ENCODE peak calls at places on chromosomes 4 and X, in eight cellular contexts. J is testis, C is HCT116, K is right lobe of liver, Z is A549, A is H1, F is body of pancreas, U is uterus. S is an unnamed sample.

GRCh38 chrX:43627147-43627546 is 29.0 kb upstream of the MAOA start:
- DNase-seq in J (no peak), C (no peak), K (no peak), Z (no peak), A (no peak), F (no peak), U (no peak), S (peak)

GRCh38 chrX:88991583-88992132 is 244.6 kb downstream of the CPXCR1 start:
- DNase-seq in J (no peak), C (no peak), K (no peak), Z (no peak), A (no peak), F (no peak), U (no peak), S (no peak)

GRCh38 chrX:25344191-25344936 is 328.6 kb upstream of the ARX start:
- DNase-seq in J (no peak), C (no peak), K (no peak), Z (no peak), A (no peak), F (no peak), U (no peak), S (no peak)

GRCh38 chr4:113073614-113074013 is 24.2 kb downstream of the ANK2 start:
- DNase-seq in J (no peak), C (no peak), K (no peak), Z (no peak), A (no peak), F (no peak), U (no peak), S (no peak)

GRCh38 chr4:73434311-73434710 is 1.7 kb upstream of the AFP start:
- DNase-seq in J (no peak), C (peak), K (no peak), Z (peak), A (no peak), F (no peak), U (no peak), S (peak)

GRCh38 chr4:8281519-8282133 is 12.1 kb downstream of the HTRA3 start:
- DNase-seq in J (peak), C (no peak), K (no peak), Z (no peak), A (no peak), F (peak), U (peak), S (no peak)

GRCh38 chr4:21888195-21888976 is 60.2 kb downstream of the KCNIP4 start:
- DNase-seq in J (no peak), C (no peak), K (no peak), Z (no peak), A (no peak), F (no peak), U (no peak), S (no peak)

GRCh38 chr4:110742148-110742547 is 119.3 kb upstream of the PITX2 start:
- DNase-seq in J (no peak), C (no peak), K (no peak), Z (no peak), A (no peak), F (no peak), U (no peak), S (no peak)

GRCh38 chrX:45505214-45505613 is 304.5 kb upstream of the DIPK2B start:
- DNase-seq in J (no peak), C (no peak), K (no peak), Z (no peak), A (no peak), F (no peak), U (no peak), S (no peak)

GRCh38 chr4:1239949-1240305 is 9.0 kb downstream of the CTBP1 start:
- DNase-seq in J (no peak), C (no peak), K (peak), Z (no peak), A (no peak), F (no peak), U (no peak), S (no peak)

GRCh38 chrX:107716816-107717700 is 58.5 kb downstream of the TSC22D3 start:
- DNase-seq in J (peak), C (peak), K (peak), Z (peak), A (no peak), F (peak), U (peak), S (peak)

GRCh38 chr4:7960790-7961655 is 21.4 kb upstream of the AFAP1 start:
- DNase-seq in J (peak), C (no peak), K (no peak), Z (no peak), A (no peak), F (peak), U (peak), S (no peak)

GRCh38 chr4:101763576-101763975 is 27.0 kb upstream of the BANK1 start:
- DNase-seq in J (no peak), C (no peak), K (no peak), Z (no peak), A (no peak), F (no peak), U (no peak), S (no peak)

GRCh38 chr4:185892165-185892564 is 80.2 kb upstream of the SORBS2 start:
- DNase-seq in J (no peak), C (no peak), K (no peak), Z (no peak), A (no peak), F (no peak), U (no peak), S (no peak)

GRCh38 chrX:70196961-70197805 is 19.9 kb downstream of the DGAT2L6 start:
- DNase-seq in J (peak), C (peak), K (peak), Z (peak), A (peak), F (peak), U (peak), S (peak)

GRCh38 chrX:25014366-25014838 is 1.4 kb downstream of the ARX start:
- DNase-seq in J (no peak), C (no peak), K (no peak), Z (no peak), A (no peak), F (no peak), U (no peak), S (no peak)

GRCh38 chr4:124144302-124144701 is 568.2 kb downstream of the ANKRD50 start:
- DNase-seq in J (peak), C (no peak), K (no peak), Z (no peak), A (no peak), F (no peak), U (peak), S (no peak)

GRCh38 chrX:136055651-136056221 is 70.5 kb downstream of the SLC9A6 start:
- DNase-seq in J (peak), C (no peak), K (no peak), Z (no peak), A (no peak), F (no peak), U (peak), S (no peak)

GRCh38 chr4:24857996-24858395 is 54.8 kb downstream of the CCDC149 start:
- DNase-seq in J (no peak), C (no peak), K (no peak), Z (no peak), A (no peak), F (no peak), U (peak), S (no peak)

GRCh38 chr4:5203309-5203708 is 152.0 kb downstream of the STK32B start:
- DNase-seq in J (no peak), C (no peak), K (no peak), Z (no peak), A (no peak), F (no peak), U (no peak), S (no peak)

GRCh38 chrX:66914082-66914481 is 275.2 kb upstream of the EDA2R start:
- DNase-seq in J (no peak), C (no peak), K (peak), Z (no peak), A (no peak), F (no peak), U (peak), S (peak)

GRCh38 chr4:122341906-122342305 is 36.9 kb upstream of the ADAD1 start:
- DNase-seq in J (no peak), C (no peak), K (no peak), Z (peak), A (no peak), F (no peak), U (no peak), S (no peak)

GRCh38 chr4:111499291-111499690 is 646.0 kb upstream of the FAM241A start:
- DNase-seq in J (no peak), C (no peak), K (no peak), Z (no peak), A (no peak), F (no peak), U (no peak), S (no peak)

GRCh38 chrX:124736553-124737240 is 390.3 kb downstream of the SH2D1A start:
- DNase-seq in J (no peak), C (no peak), K (peak), Z (no peak), A (peak), F (no peak), U (no peak), S (no peak)

GRCh38 chr4:75596061-75596460 is 34.3 kb downstream of the CDKL2 start:
- DNase-seq in J (no peak), C (no peak), K (no peak), Z (no peak), A (no peak), F (no peak), U (no peak), S (no peak)

GRCh38 chr4:100582146-100582545 is 64.3 kb upstream of the EMCN start:
- DNase-seq in J (no peak), C (no peak), K (no peak), Z (no peak), A (no peak), F (no peak), U (no peak), S (no peak)

GRCh38 chrX:49257846-49258748 is 6.4 kb downstream of the FOXP3 start:
- DNase-seq in J (no peak), C (no peak), K (no peak), Z (no peak), A (no peak), F (no peak), U (no peak), S (no peak)

GRCh38 chrX:1093112-1093511 is 119.3 kb downstream of the CRLF2 start:
- DNase-seq in J (no peak), C (no peak), K (no peak), Z (no peak), A (no peak), F (no peak), U (no peak), S (no peak)

GRCh38 chr4:76215120-76215519 is 1.5 kb upstream of the SCARB2 start:
- DNase-seq in J (no peak), C (no peak), K (no peak), Z (no peak), A (no peak), F (no peak), U (no peak), S (peak)

GRCh38 chrX:8748855-8749254 is 16.9 kb upstream of the ANOS1 start:
- DNase-seq in J (no peak), C (no peak), K (no peak), Z (peak), A (no peak), F (no peak), U (no peak), S (peak)

GRCh38 chrX:31500920-31501319 is 429.1 kb upstream of the FTHL17 start:
- DNase-seq in J (no peak), C (no peak), K (no peak), Z (no peak), A (no peak), F (no peak), U (no peak), S (no peak)

GRCh38 chr4:39626261-39626660 is 12.4 kb downstream of the SMIM14 start:
- DNase-seq in J (no peak), C (no peak), K (no peak), Z (no peak), A (no peak), F (no peak), U (no peak), S (no peak)

GRCh38 chr4:121454251-121454979 is 73.6 kb upstream of the QRFPR start:
- DNase-seq in J (no peak), C (no peak), K (no peak), Z (no peak), A (no peak), F (no peak), U (no peak), S (no peak)

GRCh38 chr4:106986486-106986885 is 49.6 kb downstream of the DKK2 start:
- DNase-seq in J (no peak), C (no peak), K (no peak), Z (no peak), A (no peak), F (no peak), U (no peak), S (no peak)

GRCh38 chrX:9351112-9351511 is 113.7 kb upstream of the TBL1X start:
- DNase-seq in J (no peak), C (no peak), K (no peak), Z (no peak), A (no peak), F (no peak), U (no peak), S (no peak)

GRCh38 chrX:154408659-154409221 is 314 bp downstream of the DNASE1L1 start:
- DNase-seq in J (no peak), C (no peak), K (no peak), Z (no peak), A (no peak), F (no peak), U (no peak), S (no peak)
- TF ChIP-seq POLR2A in J (no peak), C (no peak), K (no peak), Z (no peak), A (no peak), F (no peak), U (no peak), S (peak)

DNA sequence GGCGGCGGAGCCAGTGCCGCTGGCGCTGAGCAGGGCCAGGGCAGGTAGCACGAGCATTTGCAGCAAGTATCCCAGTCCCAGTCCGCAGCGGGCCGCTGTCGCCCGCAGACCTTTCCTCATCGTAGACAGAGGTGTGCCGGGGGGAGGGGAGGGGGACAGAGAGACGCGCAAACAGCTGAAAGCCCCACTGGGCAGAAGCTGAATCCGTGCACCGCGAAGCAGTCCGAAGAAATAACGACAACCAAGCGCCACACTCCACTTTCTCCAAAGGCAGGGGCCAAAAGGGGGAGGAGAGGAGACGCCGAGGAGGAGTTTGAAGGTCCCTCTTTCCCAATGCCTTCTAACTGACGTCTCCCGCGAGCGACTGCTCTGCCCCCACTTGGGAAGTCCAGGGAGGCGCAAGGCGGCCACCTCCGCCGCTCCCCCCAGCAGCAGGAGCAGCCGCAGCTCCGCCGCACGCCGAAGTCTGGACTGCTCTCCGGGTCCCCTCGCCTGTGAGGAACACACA is at the start of gene UNC5C:
- DNase-seq in J (peak), C (no peak), K (peak), Z (no peak), A (no peak), F (peak), U (peak), S (peak)
- TF ChIP-seq POLR2A in J (peak), C (no peak), K (peak), Z (no peak), A (no peak), F (no peak), U (peak), S (no peak)

DNA sequence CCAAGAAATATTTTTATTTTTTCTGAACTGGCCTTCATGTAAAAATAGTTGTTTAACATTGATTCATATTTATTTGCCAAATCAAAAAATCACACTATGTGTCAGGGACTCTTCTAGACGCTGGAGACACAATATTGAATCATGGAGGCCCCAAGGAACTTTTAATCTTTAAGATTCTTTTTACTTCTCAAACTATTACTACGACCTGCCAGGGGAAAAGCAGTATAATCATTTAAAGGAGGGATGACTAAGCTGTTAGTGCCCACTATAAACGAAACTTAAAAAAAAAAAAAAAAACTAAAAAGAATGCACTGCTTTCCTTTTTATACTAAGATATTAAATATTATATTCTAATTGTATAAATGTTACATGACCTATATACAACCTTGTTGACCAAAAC is 84.7 kb downstream of the PPA2 start:
- DNase-seq in J (no peak), C (no peak), K (no peak), Z (no peak), A (no peak), F (no peak), U (no peak), S (no peak)
- TF ChIP-seq POLR2A in J (no peak), C (no peak), K (no peak), Z (no peak), A (no peak), F (no peak), U (no peak), S (no peak)

GRCh38 chr4:70706516-70706915 is 15.2 kb upstream of the RUFY3 start:
- DNase-seq in J (no peak), C (no peak), K (no peak), Z (no peak), A (no peak), F (no peak), U (no peak), S (no peak)

GRCh38 chr4:70705856-70706461 is 15.8 kb upstream of the RUFY3 start:
- DNase-seq in J (no peak), C (no peak), K (no peak), Z (no peak), A (no peak), F (no peak), U (no peak), S (no peak)

GRCh38 chr4:70705146-70705855 is 16.5 kb upstream of the RUFY3 start:
- DNase-seq in J (peak), C (no peak), K (peak), Z (peak), A (no peak), F (peak), U (peak), S (peak)

GRCh38 chr4:70703695-70704332 is 15.5 kb downstream of the UTP3 start:
- DNase-seq in J (peak), C (no peak), K (no peak), Z (no peak), A (no peak), F (peak), U (peak), S (peak)

DNA sequence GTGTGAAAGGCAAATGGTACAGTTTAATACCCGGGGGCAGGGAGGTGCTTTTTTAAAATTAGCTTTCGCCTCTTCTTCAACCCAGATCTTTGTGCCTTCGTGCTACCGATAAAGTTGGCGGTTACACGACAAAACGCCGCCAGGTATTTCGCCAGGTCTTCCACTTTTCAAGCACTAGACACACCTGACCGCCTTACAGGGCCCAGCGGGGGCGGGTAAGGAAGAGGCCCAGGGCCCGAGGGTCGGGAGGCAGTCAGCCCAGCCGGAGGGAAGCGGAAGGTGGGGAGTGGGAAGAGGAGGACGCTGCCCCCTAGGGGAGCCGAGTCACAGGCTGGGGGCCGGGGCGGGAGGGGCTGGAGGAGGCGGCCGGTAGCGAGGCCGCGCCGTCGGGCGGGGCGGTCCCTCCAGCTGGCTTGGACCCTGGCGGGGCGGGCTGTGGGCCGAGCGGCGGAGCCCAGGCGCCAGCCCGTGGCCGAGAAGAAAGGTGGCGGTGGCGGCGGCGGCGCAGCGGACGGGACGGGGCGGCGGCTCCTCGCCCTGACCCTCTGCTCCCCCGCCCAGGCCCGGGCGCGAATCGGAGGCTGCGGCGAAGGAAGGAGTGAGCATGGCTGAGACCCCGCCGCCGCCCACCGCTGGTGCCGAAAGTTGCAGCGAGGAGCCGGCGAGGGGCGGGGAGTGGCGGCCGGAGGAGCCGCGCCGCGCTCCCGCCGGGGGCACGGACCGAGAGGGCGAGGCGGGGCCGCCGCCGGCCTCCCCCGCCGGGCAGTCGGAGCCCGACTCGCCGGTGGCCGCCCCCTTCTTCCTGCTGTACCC is 16.2 kb downstream of the UTP3 start:
- DNase-seq in J (peak), C (peak), K (peak), Z (peak), A (no peak), F (peak), U (peak), S (peak)
- TF ChIP-seq POLR2A in J (no peak), C (no peak), K (peak), Z (peak), A (peak), F (peak), U (peak), S (no peak)

GRCh38 chrX:15674899-15675489 is 10.4 kb upstream of the CLTRN start:
- DNase-seq in J (peak), C (peak), K (peak), Z (peak), A (no peak), F (peak), U (peak), S (peak)
- TF ChIP-seq POLR2A in J (no peak), C (no peak), K (peak), Z (no peak), A (peak), F (peak), U (peak), S (peak)

DNA sequence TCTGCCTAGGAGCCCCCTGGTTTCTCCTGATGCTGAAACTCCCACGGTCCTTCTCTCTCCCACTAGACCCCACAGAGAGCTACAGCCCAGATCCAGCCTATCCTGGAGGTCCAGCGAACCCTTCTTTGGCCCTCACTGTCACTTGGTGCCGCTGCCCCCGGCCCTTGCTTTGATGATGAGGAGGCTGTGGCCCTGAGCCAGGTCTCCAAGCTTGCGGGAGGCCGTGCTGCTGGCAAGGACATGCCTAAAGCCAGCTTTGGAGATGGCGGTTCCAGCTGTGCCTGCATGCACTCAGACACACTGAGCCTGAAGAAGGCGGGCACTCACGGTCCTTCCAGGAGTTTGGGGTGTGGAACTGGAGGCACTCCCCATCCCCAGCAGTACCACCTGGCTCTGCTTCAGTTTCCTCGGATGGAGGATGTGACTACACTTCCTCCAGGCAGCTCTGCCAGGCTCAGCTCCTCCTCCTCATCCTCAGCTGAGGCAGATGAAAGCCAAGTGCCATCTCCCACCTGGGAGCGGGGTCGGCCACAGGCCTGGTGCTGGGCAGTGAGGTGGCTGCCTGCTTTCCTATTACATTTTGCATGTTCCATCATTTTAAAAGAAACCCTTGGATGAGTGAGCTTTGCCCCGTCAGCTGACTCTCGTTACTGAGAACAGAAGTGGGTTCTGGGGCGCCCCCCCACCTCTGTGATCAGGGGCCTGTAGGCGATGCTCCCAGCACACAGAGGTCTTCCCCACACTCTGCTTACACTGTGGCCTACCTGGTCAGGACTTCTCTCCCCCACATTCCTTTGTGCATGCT is 9.0 kb downstream of the TNIP2 start:
- DNase-seq in J (no peak), C (no peak), K (no peak), Z (no peak), A (no peak), F (no peak), U (no peak), S (no peak)
- TF ChIP-seq POLR2A in J (no peak), C (no peak), K (no peak), Z (no peak), A (no peak), F (no peak), U (no peak), S (no peak)